ENCODE peak calls at places on chromosomes 2 and 18, in ten cellular contexts. X is lower lobe of right lung, U is NB4, K is upper lobe of left lung, F is AG04450, P is GM12865, O is endothelial cell, B is heart left ventricle, E is lung, D is left ventricle myocardium inferior. W is an unnamed sample.

GRCh38 chr2:220103596-220103995 is 476.2 kb downstream of the SLC4A3 start:
- DNase-seq in X (no peak), U (no peak), K (no peak), F (no peak), P (no peak), O (no peak), B (no peak), E (no peak), D (no peak), W (no peak)

GRCh38 chr2:240765007-240765406 is 55.0 kb downstream of the KIF1A start:
- DNase-seq in X (no peak), U (no peak), K (no peak), F (no peak), P (no peak), O (no peak), B (no peak), E (no peak), D (no peak), W (no peak)

GRCh38 chr2:7744827-7745226 is 827.6 kb downstream of the RNF144A start:
- DNase-seq in X (no peak), U (no peak), K (peak), F (no peak), P (no peak), O (no peak), B (no peak), E (no peak), D (no peak), W (peak)

GRCh38 chr2:9844036-9844483 is 786 bp downstream of the TAF1B start:
- DNase-seq in X (no peak), U (no peak), K (no peak), F (no peak), P (peak), O (no peak), B (no peak), E (no peak), D (no peak), W (no peak)

GRCh38 chr2:108377411-108377810 is 343 bp upstream of the SULT1C4 start:
- DNase-seq in X (no peak), U (no peak), K (no peak), F (peak), P (no peak), O (no peak), B (no peak), E (no peak), D (no peak), W (no peak)

GRCh38 chr18:27447530-27447929 is 262.4 kb upstream of the CHST9 start:
- DNase-seq in X (no peak), U (no peak), K (no peak), F (no peak), P (no peak), O (no peak), B (no peak), E (no peak), D (no peak), W (no peak)

GRCh38 chr2:71129114-71129890 is 727 bp downstream of the MCEE start:
- DNase-seq in X (no peak), U (peak), K (no peak), F (no peak), P (no peak), O (no peak), B (no peak), E (no peak), D (no peak), W (no peak)

GRCh38 chr2:117835990-117836760 is 21.7 kb downstream of the DDX18 start:
- DNase-seq in X (peak), U (peak), K (peak), F (peak), P (peak), O (peak), B (peak), E (peak), D (peak), W (peak)

GRCh38 chr18:72375628-72376027 is 168.5 kb downstream of the CBLN2 start:
- DNase-seq in X (no peak), U (no peak), K (no peak), F (peak), P (no peak), O (no peak), B (no peak), E (no peak), D (no peak), W (no peak)

GRCh38 chr2:48450936-48451602 is 78.9 kb upstream of the STON1 start:
- DNase-seq in X (no peak), U (no peak), K (no peak), F (no peak), P (no peak), O (no peak), B (no peak), E (no peak), D (no peak), W (no peak)

GRCh38 chr2:136116111-136116812 is 1.7 kb downstream of the CXCR4 start:
- DNase-seq in X (peak), U (peak), K (peak), F (no peak), P (peak), O (peak), B (peak), E (peak), D (peak), W (peak)
- TF ChIP-seq CTCF in X (no peak), U (no peak), K (no peak), F (no peak), P (no peak), O (no peak), B (no peak), E (no peak), D (no peak), W (no peak)

GRCh38 chr2:155372969-155373368 is 674.5 kb downstream of the KCNJ3 start:
- DNase-seq in X (no peak), U (peak), K (no peak), F (no peak), P (no peak), O (no peak), B (no peak), E (no peak), D (no peak), W (no peak)

GRCh38 chr2:155364766-155365165 is 666.3 kb downstream of the KCNJ3 start:
- DNase-seq in X (no peak), U (no peak), K (no peak), F (no peak), P (no peak), O (no peak), B (no peak), E (no peak), D (no peak), W (no peak)

GRCh38 chr2:155363349-155363888 is 664.9 kb downstream of the KCNJ3 start:
- DNase-seq in X (no peak), U (no peak), K (no peak), F (no peak), P (no peak), O (no peak), B (no peak), E (no peak), D (no peak), W (no peak)

GRCh38 chr2:155368934-155369333 is 670.4 kb downstream of the KCNJ3 start:
- DNase-seq in X (no peak), U (peak), K (no peak), F (no peak), P (no peak), O (no peak), B (no peak), E (no peak), D (no peak), W (no peak)
- TF ChIP-seq CTCF in X (no peak), U (no peak), K (peak), F (no peak), P (no peak), O (peak), B (peak), E (no peak), D (no peak), W (no peak)

GRCh38 chr18:13614701-13615288 is 111.6 kb downstream of the FAM210A start:
- DNase-seq in X (no peak), U (no peak), K (no peak), F (no peak), P (peak), O (no peak), B (no peak), E (peak), D (no peak), W (no peak)
- TF ChIP-seq CTCF in X (no peak), U (no peak), K (no peak), F (no peak), P (no peak), O (no peak), B (no peak), E (no peak), D (no peak), W (no peak)

DNA sequence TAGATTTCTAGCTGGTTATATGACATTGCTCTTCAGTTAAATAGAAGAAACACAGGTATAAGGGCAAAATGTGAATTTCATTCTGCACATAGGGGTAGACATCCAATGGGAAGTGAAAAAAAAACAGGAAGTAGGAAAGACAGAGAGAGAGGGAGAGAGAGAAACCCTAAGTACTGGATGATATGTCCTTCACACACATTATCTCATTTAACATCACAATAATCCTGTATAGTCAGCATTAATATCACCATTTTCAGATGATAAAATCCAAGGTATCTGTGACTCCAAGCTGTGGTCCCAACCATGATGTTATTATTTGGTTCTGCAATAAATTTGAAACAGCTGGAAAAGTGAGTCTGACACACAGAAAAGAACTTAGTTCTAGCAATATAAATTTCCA is 759.9 kb downstream of the SATB2 start:
- DNase-seq in X (no peak), U (no peak), K (no peak), F (no peak), P (no peak), O (no peak), B (no peak), E (no peak), D (no peak), W (no peak)
- TF ChIP-seq CTCF in X (no peak), U (no peak), K (no peak), F (no peak), P (no peak), O (no peak), B (no peak), E (no peak), D (no peak), W (no peak)

GRCh38 chr2:44623622-44624351 is 262.0 kb downstream of the CAMKMT start:
- DNase-seq in X (no peak), U (no peak), K (no peak), F (no peak), P (no peak), O (no peak), B (no peak), E (no peak), D (no peak), W (no peak)
- TF ChIP-seq CTCF in X (no peak), U (no peak), K (no peak), F (peak), P (no peak), O (peak), B (no peak), E (no peak), D (no peak), W (no peak)

GRCh38 chr18:10546557-10547300 is 20.9 kb downstream of the NAPG start:
- DNase-seq in X (no peak), U (no peak), K (peak), F (no peak), P (no peak), O (no peak), B (no peak), E (no peak), D (no peak), W (no peak)
- TF ChIP-seq CTCF in X (no peak), U (no peak), K (no peak), F (no peak), P (no peak), O (no peak), B (no peak), E (no peak), D (no peak), W (no peak)

GRCh38 chr2:75646583-75647425 is at the start of gene MRPL19:
- DNase-seq in X (peak), U (peak), K (peak), F (peak), P (peak), O (peak), B (peak), E (peak), D (peak), W (peak)
- TF ChIP-seq CTCF in X (no peak), U (no peak), K (peak), F (no peak), P (no peak), O (no peak), B (no peak), E (no peak), D (no peak), W (no peak)

W was measured in natural killer cell.